ENCODE peak calls at places on chromosomes 16 and 17, in eight cellular contexts. H is sigmoid colon; G is NCI-H146; B is breast epithelium; N is GM12864; J is ELR; O is stimulated activated CD8-positive, alpha-beta memory T cell treated with anti-CD3 and anti-CD28 coated beads, Interleukin-4, amount 100 ng/mL, for 1 hour; X is retina. L is an unnamed sample.

GRCh38 chr17:57945999-57946797 is 9.0 kb downstream of the CUEDC1 start:
- DNase-seq in X (no peak), G (no peak), J (peak), H (no peak), O (no peak), B (no peak), N (no peak), L (no peak)

GRCh38 chr17:1714488-1714979 is 4.4 kb upstream of the TLCD2 start:
- DNase-seq in O (no peak), G (peak), N (no peak), J (peak), X (peak), H (peak), B (peak), L (no peak)

GRCh38 chr16:27961296-27961620 is 102.3 kb downstream of the GSG1L start:
- DNase-seq in H (no peak), B (no peak), N (no peak), X (no peak), O (no peak), G (no peak), J (no peak), L (no peak)

GRCh38 chr17:34638526-34639260 is 59.3 kb downstream of the TMEM132E start:
- DNase-seq in H (no peak), G (no peak), X (no peak), B (no peak), O (no peak), J (no peak), N (no peak), L (no peak)

GRCh38 chr16:13866073-13866472 is 53.9 kb upstream of the ERCC4 start:
- DNase-seq in G (peak), J (peak), O (no peak), H (peak), N (peak), B (no peak), X (peak), L (no peak)

GRCh38 chr16:35747658-35748455 is 2288.4 kb downstream of the TP53TG3F start:
- DNase-seq in X (no peak), O (no peak), N (no peak), B (no peak), J (no peak), H (no peak), G (no peak), L (no peak)

GRCh38 chr17:4232168-4232813 is 31.5 kb downstream of the ANKFY1 start:
- DNase-seq in O (no peak), H (no peak), B (no peak), G (no peak), J (peak), X (no peak), N (no peak), L (no peak)

GRCh38 chr16:55469821-55470532 is 9.0 kb upstream of the MMP2 start:
- DNase-seq in O (no peak), N (no peak), X (no peak), G (no peak), H (no peak), B (no peak), J (no peak), L (no peak)

GRCh38 chr17:63804328-63804727 is 22.9 kb upstream of the PSMC5 start:
- DNase-seq in B (no peak), O (no peak), J (no peak), G (no peak), X (no peak), H (no peak), N (no peak), L (no peak)

GRCh38 chr17:47994714-47995113 is 23.8 kb downstream of the CDK5RAP3 start:
- DNase-seq in B (no peak), X (peak), J (no peak), H (no peak), N (no peak), O (no peak), G (no peak), L (no peak)

L was measured in GM12878.